ENCODE peak calls at places on chromosomes 1 and 21, in ten cellular contexts. F is A549, J is lung, P is fibroblast of the aortic adventitia, Z is GM12865, H is vagina, Y is cardiac fibroblast, I is heart left ventricle, B is thoracic aorta, M is fibroblast of lung. R is an unnamed sample.

GRCh38 chr1:89953072-89953626 is 41.8 kb upstream of the ZNF326 start:
- DNase-seq in F (peak; percentile 34), J (no peak), P (peak; percentile 85), Z (peak; percentile 54), H (no peak), Y (peak; percentile 91), I (peak; percentile 37), B (no peak), M (peak; percentile 77), R (peak; percentile 89)

GRCh38 chr1:85322655-85323054 is 46.2 kb upstream of the BCL10 start:
- DNase-seq in F (no peak), J (no peak), P (no peak), Z (no peak), H (no peak), Y (peak; percentile 75), I (no peak), B (no peak), M (no peak), R (peak; percentile 74)

GRCh38 chr21:33105088-33105487 is 35.1 kb downstream of the OLIG1 start:
- DNase-seq in F (no peak), J (no peak), P (no peak), Z (no peak), H (no peak), Y (no peak), I (no peak), B (no peak), M (no peak), R (no peak)

GRCh38 chr1:44792736-44793502 is 4.9 kb upstream of the BEST4 start:
- DNase-seq in F (no peak), J (no peak), P (no peak), Z (no peak), H (no peak), Y (no peak), I (no peak), B (no peak), M (no peak), R (no peak)

GRCh38 chr1:154407021-154407865 is 2.1 kb downstream of the IL6R start:
- DNase-seq in F (no peak), J (peak; percentile 61), P (no peak), Z (peak; percentile 76), H (no peak), Y (no peak), I (no peak), B (no peak), M (no peak), R (no peak)

GRCh38 chr1:39103321-39104157 is 77.4 kb downstream of the NDUFS5 start:
- DNase-seq in F (no peak), J (no peak), P (peak; percentile 45), Z (no peak), H (no peak), Y (peak; percentile 83), I (no peak), B (no peak), M (peak; percentile 68), R (peak; percentile 85)

GRCh38 chr1:243708210-243708609 is 141.8 kb downstream of the AKT3 start:
- DNase-seq in F (no peak), J (no peak), P (peak; percentile 42), Z (peak; percentile 12), H (no peak), Y (peak; percentile 40), I (no peak), B (no peak), M (peak; percentile 28), R (no peak)

GRCh38 chr1:43524804-43525203 is 5.9 kb upstream of the PTPRF start:
- DNase-seq in F (no peak), J (no peak), P (no peak), Z (no peak), H (no peak), Y (no peak), I (no peak), B (no peak), M (no peak), R (no peak)

GRCh38 chr21:45277101-45278045 is 10.3 kb downstream of the POFUT2 start:
- DNase-seq in F (no peak), J (no peak), P (no peak), Z (no peak), H (no peak), Y (no peak), I (no peak), B (no peak), M (no peak), R (no peak)

GRCh38 chr1:95040032-95040525 is 32.7 kb downstream of the ALG14 start:
- DNase-seq in F (no peak), J (no peak), P (no peak), Z (no peak), H (no peak), Y (no peak), I (no peak), B (no peak), M (no peak), R (no peak)

GRCh38 chr21:18517905-18518566 is 114.5 kb upstream of the TMPRSS15 start:
- DNase-seq in F (no peak), J (no peak), P (no peak), Z (no peak), H (no peak), Y (no peak), I (no peak), B (no peak), M (no peak), R (no peak)

GRCh38 chr1:165424454-165425283 is 20.3 kb downstream of the RXRG start:
- DNase-seq in F (no peak), J (no peak), P (peak; percentile 58), Z (peak; percentile 18), H (no peak), Y (peak; percentile 14), I (peak; percentile 40), B (no peak), M (peak; percentile 22), R (peak; percentile 17)

GRCh38 chr1:220786337-220787068 is at the start of gene MTARC1:
- DNase-seq in F (peak; percentile 65), J (peak; percentile 85), P (peak; percentile 11), Z (peak; percentile 22), H (no peak), Y (peak; percentile 38), I (peak; percentile 83), B (no peak), M (peak; percentile 47), R (peak; percentile 46)

GRCh38 chr1:227951624-227952373 is 4.1 kb upstream of the WNT9A start:
- DNase-seq in F (no peak), J (no peak), P (no peak), Z (no peak), H (no peak), Y (no peak), I (no peak), B (no peak), M (no peak), R (no peak)

GRCh38 chr1:99811747-99812146 is 38.4 kb upstream of the AGL start:
- DNase-seq in F (no peak), J (no peak), P (no peak), Z (no peak), H (no peak), Y (no peak), I (no peak), B (no peak), M (no peak), R (no peak)
- H3K4me3 ChIP-seq in F (no peak overlapping the region), J (no peak overlapping the region), P (no peak overlapping the region), Z (no peak overlapping the region), H (no peak overlapping the region), Y (no peak overlapping the region), I (no peak overlapping the region), B (no peak overlapping the region), M (no peak overlapping the region), R (no peak overlapping the region)

DNA sequence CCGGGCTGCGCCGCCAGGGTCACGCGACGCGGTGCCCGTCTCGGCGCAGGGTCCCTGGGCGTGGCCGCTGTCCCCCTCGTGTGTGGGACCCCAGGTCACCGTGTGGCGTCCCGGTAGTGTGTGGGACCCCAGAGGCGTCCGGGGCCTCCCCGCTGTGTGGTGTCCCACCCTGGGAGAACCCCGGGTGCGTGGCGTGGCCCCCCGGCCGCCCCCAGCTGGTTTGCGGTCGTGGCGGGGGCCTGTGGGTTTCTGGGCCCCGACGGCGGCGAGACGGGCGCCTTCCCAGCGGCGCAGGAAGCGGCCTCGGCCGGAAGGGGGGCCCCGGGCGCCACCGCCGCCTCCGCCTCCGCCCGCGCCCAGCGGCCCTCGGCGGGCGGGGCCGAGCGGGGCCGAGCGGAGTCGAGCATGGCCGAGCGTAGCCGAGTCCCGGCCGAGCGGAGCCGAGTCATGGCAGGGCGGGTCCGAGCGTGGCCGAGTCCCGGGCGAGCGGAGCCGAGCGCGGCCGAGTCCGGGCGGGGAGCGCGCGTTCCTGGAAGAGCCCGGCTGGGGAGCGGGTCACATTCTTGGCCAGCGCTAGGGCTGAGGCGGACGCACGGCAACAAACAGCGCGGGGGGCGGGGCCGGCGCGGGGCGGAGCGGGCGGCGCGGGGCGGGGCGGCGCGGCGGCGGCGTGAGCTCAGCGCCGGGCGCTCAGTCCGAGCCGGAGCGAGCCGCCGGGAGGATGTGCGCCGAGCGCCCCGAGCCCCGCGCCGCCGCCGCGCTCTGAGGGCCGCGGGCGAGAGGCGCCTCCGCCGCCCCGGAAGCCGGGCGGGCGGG is 570 bp upstream of the SKI start:
- DNase-seq in F (peak; percentile 79), J (peak; percentile 94), P (peak; percentile 96), Z (peak; percentile 99), H (no peak), Y (peak; percentile 97), I (peak; percentile 97), B (peak; percentile 75), M (peak; percentile 96), R (peak; percentile 94)
- TF ChIP-seq CTCF in F (no peak), J (no peak), P (no peak), Z (no peak), H (no peak), Y (no peak), I (no peak), B (no peak), M (no peak), R (no peak)

GRCh38 chr1:247316590-247317197 is 15.0 kb downstream of the ZNF496 start:
- DNase-seq in F (no peak), J (no peak), P (no peak), Z (no peak), H (no peak), Y (no peak), I (no peak), B (no peak), M (no peak), R (no peak)
- H3K4me3 ChIP-seq in F (no peak overlapping the region), J (no peak overlapping the region), P (no peak overlapping the region), Z (no peak overlapping the region), H (no peak overlapping the region), Y (no peak overlapping the region), I (no peak overlapping the region), B (no peak overlapping the region), M (no peak overlapping the region), R (no peak overlapping the region)

DNA sequence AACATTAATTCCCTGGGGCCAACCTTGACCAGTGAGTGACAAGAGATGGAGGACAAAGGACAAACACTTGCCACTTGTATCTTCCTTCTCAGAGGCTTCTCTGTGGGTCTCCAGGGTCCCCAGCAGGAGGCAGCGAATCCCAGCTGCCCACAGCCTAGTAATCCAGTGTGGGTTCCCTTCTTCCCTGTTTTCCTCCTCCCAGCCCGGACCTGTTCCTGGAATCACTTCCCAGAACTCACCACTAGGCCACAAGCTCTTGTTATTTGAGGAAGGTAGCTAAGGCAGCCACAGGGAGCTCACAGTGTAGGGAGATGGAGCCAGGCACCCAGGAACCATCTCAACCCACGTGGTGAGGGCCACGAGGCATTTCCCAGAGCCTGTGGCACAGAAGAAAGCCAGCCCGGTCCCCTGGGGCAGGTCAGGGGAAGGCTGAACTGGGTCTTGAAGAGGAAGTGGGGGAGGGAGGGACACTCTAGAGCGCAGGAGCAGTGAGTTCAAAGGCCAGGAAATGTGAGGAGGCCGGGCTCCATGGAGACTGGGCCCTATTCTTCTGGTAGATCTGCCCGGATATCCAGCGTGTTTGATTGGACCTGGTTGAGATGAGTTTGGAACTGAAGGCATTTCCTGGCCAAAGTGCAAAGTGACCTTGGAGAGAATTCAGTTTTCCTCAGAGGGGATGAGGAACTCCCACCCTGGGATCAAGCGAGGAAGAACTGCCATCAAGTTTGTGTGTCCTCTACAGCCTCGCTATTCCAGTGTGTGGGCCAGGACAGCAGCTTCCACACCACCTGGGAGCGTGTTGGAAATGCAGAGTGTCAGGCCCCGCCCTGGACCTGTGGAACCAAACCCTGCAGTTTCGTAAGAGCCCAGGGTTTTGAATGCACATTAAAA is 20.3 kb upstream of the C2CD2 start:
- DNase-seq in F (no peak), J (peak; percentile 28), P (no peak), Z (peak; percentile 77), H (no peak), Y (peak; percentile 20), I (peak; percentile 75), B (no peak), M (no peak), R (peak; percentile 38)
- TF ChIP-seq CTCF in F (no peak), J (no peak), P (peak; percentile 15), Z (no peak), H (no peak), Y (no peak), I (no peak), B (no peak), M (no peak), R (peak; percentile 29)